ENCODE peak calls at places on chromosomes 1 and 21, in eight cellular contexts. T is osteocyte, F is heart right ventricle, S is esophagus squamous epithelium, A is BE2C, U is RWPE2, D is HL-60, E is kidney epithelial cell. K is an unnamed sample.

GRCh38 chr1:19453843-19454242 is 31.5 kb downstream of the CAPZB start:
- DNase-seq in T (no peak), F (no peak), S (no peak), A (no peak), U (no peak), D (no peak), E (no peak), K (no peak)

GRCh38 chr1:36083635-36084501 is at the start of gene TEKT2:
- DNase-seq in T (peak), F (no peak), S (no peak), A (peak), U (no peak), D (no peak), E (no peak), K (peak)

GRCh38 chr1:34749983-34750382 is 4.9 kb upstream of the GJB5 start:
- DNase-seq in T (no peak), F (no peak), S (no peak), A (no peak), U (no peak), D (no peak), E (no peak), K (no peak)

GRCh38 chr1:93638307-93638847 is 43.3 kb downstream of the BCAR3 start:
- DNase-seq in T (peak), F (no peak), S (no peak), A (no peak), U (no peak), D (no peak), E (no peak), K (no peak)

GRCh38 chr1:24969616-24970398 is 39.7 kb upstream of the RUNX3 start:
- DNase-seq in T (no peak), F (no peak), S (no peak), A (no peak), U (peak), D (no peak), E (no peak), K (no peak)

GRCh38 chr1:6030547-6031261 is 15.0 kb upstream of the KCNAB2 start:
- DNase-seq in T (no peak), F (no peak), S (no peak), A (no peak), U (no peak), D (no peak), E (no peak), K (no peak)

GRCh38 chr1:24754229-24754628 is 9.0 kb downstream of the CLIC4 start:
- DNase-seq in T (no peak), F (no peak), S (no peak), A (no peak), U (no peak), D (no peak), E (no peak), K (no peak)

GRCh38 chr1:24036080-24036479 is 56.0 kb upstream of the SRSF10 start:
- DNase-seq in T (no peak), F (no peak), S (no peak), A (no peak), U (no peak), D (no peak), E (no peak), K (no peak)

GRCh38 chr1:90391116-90391515 is 326.0 kb downstream of the BARHL2 start:
- DNase-seq in T (no peak), F (no peak), S (no peak), A (no peak), U (no peak), D (no peak), E (no peak), K (no peak)

GRCh38 chr21:17784604-17785402 is 34.4 kb downstream of the C21orf91 start:
- DNase-seq in T (no peak), F (no peak), S (no peak), A (no peak), U (no peak), D (peak), E (no peak), K (no peak)

GRCh38 chr21:15121655-15122120 is 56.9 kb upstream of the NRIP1 start:
- DNase-seq in T (no peak), F (peak), S (no peak), A (no peak), U (no peak), D (no peak), E (no peak), K (no peak)

GRCh38 chr1:17653728-17654351 is 101.3 kb upstream of the ACTL8 start:
- DNase-seq in T (no peak), F (peak), S (no peak), A (peak), U (no peak), D (peak), E (no peak), K (no peak)

GRCh38 chr1:93565496-93566221 is 116.0 kb downstream of the BCAR3 start:
- DNase-seq in T (no peak), F (no peak), S (no peak), A (no peak), U (no peak), D (no peak), E (no peak), K (no peak)

GRCh38 chr1:113976609-113977278 is 2.5 kb upstream of the OLFML3 start:
- DNase-seq in T (no peak), F (no peak), S (no peak), A (no peak), U (no peak), D (peak), E (peak), K (no peak)

GRCh38 chr1:96445296-96445695 is 276.3 kb upstream of the PTBP2 start:
- DNase-seq in T (no peak), F (no peak), S (no peak), A (no peak), U (no peak), D (no peak), E (no peak), K (no peak)

GRCh38 chr1:217465102-217465501 is 165.8 kb downstream of the GPATCH2 start:
- DNase-seq in T (no peak), F (no peak), S (no peak), A (no peak), U (no peak), D (no peak), E (no peak), K (no peak)

GRCh38 chr1:70156529-70157120 is 48.8 kb downstream of the LRRC40 start:
- DNase-seq in T (no peak), F (no peak), S (no peak), A (no peak), U (no peak), D (no peak), E (no peak), K (no peak)

GRCh38 chr1:13737388-13737787 is 37.4 kb downstream of the PRDM2 start:
- DNase-seq in T (no peak), F (no peak), S (no peak), A (no peak), U (no peak), D (no peak), E (no peak), K (no peak)

GRCh38 chr21:35414511-35415139 is 365.5 kb upstream of the RUNX1 start:
- DNase-seq in T (no peak), F (no peak), S (no peak), A (no peak), U (no peak), D (no peak), E (no peak), K (no peak)

GRCh38 chr1:109271458-109271857 is 11.5 kb downstream of the PSRC1 start:
- DNase-seq in T (no peak), F (no peak), S (no peak), A (no peak), U (no peak), D (no peak), E (no peak), K (peak)

GRCh38 chr1:42680045-42680444 is 2.2 kb upstream of the YBX1 start:
- DNase-seq in T (no peak), F (no peak), S (no peak), A (no peak), U (no peak), D (peak), E (no peak), K (no peak)

GRCh38 chr1:234069760-234070159 is 165.3 kb downstream of the SLC35F3 start:
- DNase-seq in T (no peak), F (no peak), S (no peak), A (no peak), U (no peak), D (no peak), E (no peak), K (no peak)

GRCh38 chr1:51472349-51472748 is 46.7 kb downstream of the EPS15 start:
- DNase-seq in T (no peak), F (no peak), S (no peak), A (no peak), U (no peak), D (peak), E (no peak), K (no peak)

GRCh38 chr1:50605186-50605875 is 182.1 kb upstream of the DMRTA2 start:
- DNase-seq in T (no peak), F (no peak), S (no peak), A (peak), U (no peak), D (peak), E (peak), K (no peak)

GRCh38 chr1:107264561-107264960 is 123.7 kb downstream of the NTNG1 start:
- DNase-seq in T (no peak), F (no peak), S (no peak), A (no peak), U (no peak), D (no peak), E (no peak), K (no peak)

GRCh38 chr1:113444857-113445256 is 54.5 kb downstream of the MAGI3 start:
- DNase-seq in T (no peak), F (no peak), S (no peak), A (no peak), U (no peak), D (no peak), E (no peak), K (no peak)

GRCh38 chr1:190084552-190084951 is 393.1 kb downstream of the BRINP3 start:
- DNase-seq in T (no peak), F (no peak), S (no peak), A (peak), U (no peak), D (peak), E (no peak), K (no peak)
- TF ChIP-seq CTCF in T (no peak), F (no peak), S (no peak), A (peak), U (peak), D (no peak), E (peak), K (peak)

GRCh38 chr1:246775531-246776385 is 51.5 kb downstream of the SCCPDH start:
- DNase-seq in T (no peak), F (no peak), S (no peak), A (no peak), U (no peak), D (no peak), E (no peak), K (peak)

GRCh38 chr1:246771366-246771765 is 47.2 kb downstream of the SCCPDH start:
- DNase-seq in T (no peak), F (no peak), S (no peak), A (no peak), U (no peak), D (no peak), E (no peak), K (no peak)

GRCh38 chr1:246776923-246777322 is 52.7 kb downstream of the SCCPDH start:
- DNase-seq in T (no peak), F (no peak), S (no peak), A (no peak), U (no peak), D (no peak), E (no peak), K (peak)

GRCh38 chr1:246772686-246773085 is 48.5 kb downstream of the SCCPDH start:
- DNase-seq in T (no peak), F (no peak), S (no peak), A (no peak), U (no peak), D (no peak), E (no peak), K (no peak)

GRCh38 chr1:246773213-246773641 is 49.0 kb downstream of the SCCPDH start:
- DNase-seq in T (no peak), F (no peak), S (no peak), A (no peak), U (no peak), D (no peak), E (no peak), K (no peak)
- TF ChIP-seq CTCF in T (no peak), F (no peak), S (no peak), A (no peak), U (no peak), D (no peak), E (no peak), K (no peak)

DNA sequence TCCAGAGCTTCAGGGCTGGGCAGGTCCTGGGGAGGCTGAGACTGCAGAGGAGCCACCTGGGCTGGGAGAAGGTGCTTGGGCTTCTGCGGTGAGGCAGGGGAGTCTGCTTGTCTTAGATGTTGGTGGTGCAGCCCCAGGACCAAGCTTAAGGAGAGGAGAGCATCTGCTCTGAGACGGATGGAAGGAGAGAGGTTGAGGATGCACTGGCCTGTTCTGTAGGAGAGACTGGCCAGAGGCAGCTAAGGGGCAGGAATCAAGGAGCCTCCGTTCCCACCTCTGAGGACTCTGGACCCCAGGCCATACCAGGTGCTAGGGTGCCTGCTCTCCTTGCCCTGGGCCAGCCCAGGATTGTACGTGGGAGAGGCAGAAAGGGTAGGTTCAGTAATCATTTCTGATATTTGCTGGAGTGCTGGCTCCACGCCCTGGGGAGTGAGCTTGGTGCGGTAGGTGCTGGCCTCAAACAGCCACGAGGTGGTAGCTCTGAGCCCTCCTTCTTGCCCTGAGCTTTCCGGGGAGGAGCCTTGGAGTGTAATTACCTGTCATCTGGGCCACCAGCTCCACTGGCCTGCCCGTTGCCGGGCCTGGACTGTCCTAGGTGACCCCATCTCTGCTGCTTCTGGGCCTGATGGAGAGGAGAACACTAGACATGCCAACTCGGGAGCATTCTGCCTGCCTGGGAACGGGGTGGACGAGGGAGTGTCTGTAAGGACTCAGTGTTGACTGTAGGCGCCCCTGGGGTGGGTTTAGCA is 9.3 kb downstream of the MYBPH start:
- DNase-seq in T (no peak), F (no peak), S (no peak), A (no peak), U (no peak), D (peak), E (no peak), K (no peak)
- TF ChIP-seq CTCF in T (no peak), F (no peak), S (peak), A (no peak), U (no peak), D (peak), E (peak), K (peak)

GRCh38 chr1:11738096-11738495 is 2.2 kb downstream of the AGTRAP start:
- DNase-seq in T (no peak), F (no peak), S (no peak), A (no peak), U (no peak), D (no peak), E (no peak), K (no peak)

GRCh38 chr1:11738783-11739182 is 2.8 kb downstream of the AGTRAP start:
- DNase-seq in T (no peak), F (no peak), S (no peak), A (no peak), U (no peak), D (peak), E (no peak), K (no peak)

GRCh38 chr1:11735531-11735853 is 444 bp upstream of the AGTRAP start:
- DNase-seq in T (no peak), F (no peak), S (no peak), A (no peak), U (no peak), D (no peak), E (no peak), K (no peak)

GRCh38 chr1:11736746-11737639 is 1.1 kb downstream of the AGTRAP start:
- DNase-seq in T (no peak), F (peak), S (no peak), A (no peak), U (no peak), D (peak), E (peak), K (no peak)

GRCh38 chr1:11735854-11736745 is at the start of gene AGTRAP:
- DNase-seq in T (peak), F (peak), S (peak), A (peak), U (peak), D (peak), E (no peak), K (peak)
- TF ChIP-seq CTCF in T (no peak), F (peak), S (no peak), A (no peak), U (no peak), D (no peak), E (peak), K (peak)

K was measured in chondrocyte.